ENCODE peak calls at places on chromosomes 6 and 20, in nine cellular contexts. One of them, this sample, is unnamed.
A peak's percentile ranks its signal among the peaks of the same experiment; 100 is the strongest.

GRCh38 chr20:19633985-19634384 is 124.1 kb upstream of the RIN2 start:
- DNase-seq in fibroblast of mammary gland: no peak
- DNase-seq in astrocyte: peak; percentile 18
- DNase-seq in AG04450: no peak
- DNase-seq in pancreas: no peak
- DNase-seq in lower lobe of right lung: no peak
- DNase-seq in thoracic aorta: no peak
- DNase-seq in astrocyte of the spinal cord: peak; percentile 8
- DNase-seq in sigmoid colon: no peak
- DNase-seq in this sample: no peak

GRCh38 chr6:25608562-25609174 is 43.3 kb upstream of the SCGN start:
- DNase-seq in astrocyte: no peak
- DNase-seq in lower lobe of right lung: no peak
- DNase-seq in sigmoid colon: no peak
- DNase-seq in thoracic aorta: no peak
- DNase-seq in pancreas: no peak
- DNase-seq in astrocyte of the spinal cord: no peak
- DNase-seq in AG04450: no peak
- DNase-seq in fibroblast of mammary gland: no peak
- DNase-seq in this sample: no peak

GRCh38 chr6:166997768-166998255 is 1.4 kb upstream of the CEP43 start:
- DNase-seq in thoracic aorta: no peak
- DNase-seq in sigmoid colon: peak; percentile 68
- DNase-seq in astrocyte of the spinal cord: peak; percentile 69
- DNase-seq in astrocyte: peak; percentile 60
- DNase-seq in lower lobe of right lung: peak; percentile 79
- DNase-seq in fibroblast of mammary gland: peak; percentile 75
- DNase-seq in pancreas: peak; percentile 75
- DNase-seq in AG04450: peak; percentile 16
- DNase-seq in this sample: peak; percentile 77

GRCh38 chr20:63196756-63197470 is 19.0 kb downstream of the YTHDF1 start:
- DNase-seq in lower lobe of right lung: no peak
- DNase-seq in astrocyte: no peak
- DNase-seq in thoracic aorta: no peak
- DNase-seq in fibroblast of mammary gland: no peak
- DNase-seq in astrocyte of the spinal cord: no peak
- DNase-seq in sigmoid colon: no peak
- DNase-seq in AG04450: no peak
- DNase-seq in pancreas: no peak
- DNase-seq in this sample: no peak

GRCh38 chr20:46715292-46715756 is 5.9 kb downstream of the SLC2A10 start:
- DNase-seq in sigmoid colon: peak; percentile 82
- DNase-seq in astrocyte of the spinal cord: no peak
- DNase-seq in astrocyte: peak; percentile 57
- DNase-seq in fibroblast of mammary gland: peak; percentile 88
- DNase-seq in thoracic aorta: no peak
- DNase-seq in AG04450: peak; percentile 49
- DNase-seq in lower lobe of right lung: no peak
- DNase-seq in pancreas: no peak
- DNase-seq in this sample: peak; percentile 85

GRCh38 chr20:19382371-19382770 is 169.9 kb downstream of the SLC24A3 start:
- DNase-seq in fibroblast of mammary gland: no peak
- DNase-seq in lower lobe of right lung: no peak
- DNase-seq in astrocyte: no peak
- DNase-seq in thoracic aorta: no peak
- DNase-seq in pancreas: no peak
- DNase-seq in astrocyte of the spinal cord: no peak
- DNase-seq in sigmoid colon: no peak
- DNase-seq in AG04450: no peak
- DNase-seq in this sample: no peak

GRCh38 chr20:56778765-56779195 is 149.7 kb downstream of the TFAP2C start:
- DNase-seq in pancreas: no peak
- DNase-seq in sigmoid colon: no peak
- DNase-seq in astrocyte: peak; percentile 38
- DNase-seq in lower lobe of right lung: no peak
- DNase-seq in astrocyte of the spinal cord: peak; percentile 51
- DNase-seq in AG04450: no peak
- DNase-seq in fibroblast of mammary gland: peak; percentile 30
- DNase-seq in thoracic aorta: no peak
- DNase-seq in this sample: peak; percentile 8

GRCh38 chr6:132063738-132064137 is 112.6 kb upstream of the CCN2 start:
- DNase-seq in thoracic aorta: peak; percentile 17
- DNase-seq in sigmoid colon: no peak
- DNase-seq in astrocyte of the spinal cord: peak; percentile 88
- DNase-seq in astrocyte: peak; percentile 93
- DNase-seq in AG04450: peak; percentile 47
- DNase-seq in fibroblast of mammary gland: peak; percentile 91
- DNase-seq in pancreas: no peak
- DNase-seq in lower lobe of right lung: no peak
- DNase-seq in this sample: peak; percentile 97

GRCh38 chr6:143234686-143235085 is 174.0 kb downstream of the AIG1 start:
- DNase-seq in AG04450: no peak
- DNase-seq in lower lobe of right lung: no peak
- DNase-seq in astrocyte: no peak
- DNase-seq in fibroblast of mammary gland: peak; percentile 43
- DNase-seq in thoracic aorta: no peak
- DNase-seq in pancreas: no peak
- DNase-seq in astrocyte of the spinal cord: no peak
- DNase-seq in sigmoid colon: no peak
- DNase-seq in this sample: peak; percentile 15

GRCh38 chr6:50952092-50952932 is 133.6 kb downstream of the TFAP2B start:
- DNase-seq in astrocyte: no peak
- DNase-seq in lower lobe of right lung: no peak
- DNase-seq in astrocyte of the spinal cord: no peak
- DNase-seq in pancreas: no peak
- DNase-seq in fibroblast of mammary gland: peak; percentile 1
- DNase-seq in thoracic aorta: no peak
- DNase-seq in sigmoid colon: no peak
- DNase-seq in AG04450: no peak
- DNase-seq in this sample: no peak

GRCh38 chr20:45456632-45457031 is 12.9 kb upstream of the WFDC2 start:
- DNase-seq in astrocyte: no peak
- DNase-seq in sigmoid colon: no peak
- DNase-seq in thoracic aorta: no peak
- DNase-seq in lower lobe of right lung: peak; percentile 58
- DNase-seq in pancreas: no peak
- DNase-seq in AG04450: no peak
- DNase-seq in astrocyte of the spinal cord: no peak
- DNase-seq in fibroblast of mammary gland: peak; percentile 13
- DNase-seq in this sample: peak; percentile 30

GRCh38 chr6:56938634-56939294 is 16.1 kb upstream of the BEND6 start:
- DNase-seq in thoracic aorta: peak; percentile 29
- DNase-seq in sigmoid colon: no peak
- DNase-seq in fibroblast of mammary gland: peak; percentile 100
- DNase-seq in pancreas: no peak
- DNase-seq in astrocyte: peak; percentile 100
- DNase-seq in AG04450: peak; percentile 88
- DNase-seq in lower lobe of right lung: no peak
- DNase-seq in astrocyte of the spinal cord: peak; percentile 99
- DNase-seq in this sample: peak; percentile 100

GRCh38 chr20:36644032-36644712 is 1.8 kb downstream of the SLA2 start:
- DNase-seq in AG04450: no peak
- DNase-seq in sigmoid colon: no peak
- DNase-seq in astrocyte: no peak
- DNase-seq in lower lobe of right lung: no peak
- DNase-seq in fibroblast of mammary gland: no peak
- DNase-seq in astrocyte of the spinal cord: no peak
- DNase-seq in thoracic aorta: no peak
- DNase-seq in pancreas: no peak
- DNase-seq in this sample: no peak

GRCh38 chr6:68026483-68026882 is 608.6 kb upstream of the ADGRB3 start:
- DNase-seq in pancreas: no peak
- DNase-seq in astrocyte of the spinal cord: no peak
- DNase-seq in AG04450: no peak
- DNase-seq in thoracic aorta: no peak
- DNase-seq in sigmoid colon: no peak
- DNase-seq in fibroblast of mammary gland: no peak
- DNase-seq in astrocyte: no peak
- DNase-seq in lower lobe of right lung: no peak
- DNase-seq in this sample: no peak

GRCh38 chr6:68025764-68026163 is 609.3 kb upstream of the ADGRB3 start:
- DNase-seq in AG04450: no peak
- DNase-seq in astrocyte of the spinal cord: no peak
- DNase-seq in thoracic aorta: no peak
- DNase-seq in lower lobe of right lung: no peak
- DNase-seq in sigmoid colon: no peak
- DNase-seq in fibroblast of mammary gland: no peak
- DNase-seq in astrocyte: no peak
- DNase-seq in pancreas: no peak
- DNase-seq in this sample: no peak

GRCh38 chr6:68024570-68025269 is 610.4 kb upstream of the ADGRB3 start:
- DNase-seq in AG04450: no peak
- DNase-seq in pancreas: no peak
- DNase-seq in sigmoid colon: no peak
- DNase-seq in lower lobe of right lung: no peak
- DNase-seq in fibroblast of mammary gland: no peak
- DNase-seq in thoracic aorta: no peak
- DNase-seq in astrocyte of the spinal cord: no peak
- DNase-seq in astrocyte: no peak
- DNase-seq in this sample: no peak
- TF ChIP-seq CTCF in AG04450: no peak
- TF ChIP-seq CTCF in pancreas: no peak
- TF ChIP-seq CTCF in sigmoid colon: no peak
- TF ChIP-seq CTCF in lower lobe of right lung: no peak
- TF ChIP-seq CTCF in fibroblast of mammary gland: no peak
- TF ChIP-seq CTCF in thoracic aorta: no peak
- TF ChIP-seq CTCF in astrocyte of the spinal cord: no peak
- TF ChIP-seq CTCF in astrocyte: no peak
- TF ChIP-seq CTCF in this sample: no peak

DNA sequence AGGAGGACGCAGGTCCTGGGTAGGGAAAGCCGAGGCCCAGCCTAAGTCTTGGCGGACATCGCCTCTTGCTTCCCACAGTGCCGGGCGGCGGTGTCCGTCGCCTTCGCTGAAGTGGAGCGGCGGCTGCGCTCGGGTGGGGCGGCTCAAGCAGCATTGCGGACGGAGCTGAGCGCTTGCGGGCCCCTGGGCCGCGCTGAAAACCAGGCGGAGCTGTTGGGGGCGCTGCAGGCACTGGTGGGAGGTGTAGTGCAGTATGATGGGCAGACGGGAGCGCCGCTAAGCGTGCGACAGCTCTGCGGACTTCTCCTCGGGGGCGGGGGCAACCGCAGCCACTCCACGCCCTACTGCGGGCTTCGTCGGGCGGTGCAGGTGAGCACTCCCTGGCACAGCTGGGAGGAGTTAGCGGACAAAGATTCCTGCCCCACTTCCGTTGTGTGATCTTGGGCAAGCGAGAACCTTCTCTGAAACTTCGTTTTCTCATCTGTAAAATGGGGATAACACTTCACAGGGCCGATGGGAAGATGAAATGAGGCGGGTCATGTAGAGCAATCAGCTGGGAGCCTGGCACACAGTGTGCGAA is 4.3 kb downstream of the PRSS16 start:
- DNase-seq in fibroblast of mammary gland: peak; percentile 64
- DNase-seq in thoracic aorta: no peak
- DNase-seq in sigmoid colon: no peak
- DNase-seq in lower lobe of right lung: peak; percentile 90
- DNase-seq in astrocyte: peak; percentile 52
- DNase-seq in pancreas: peak; percentile 88
- DNase-seq in astrocyte of the spinal cord: peak; percentile 37
- DNase-seq in AG04450: no peak
- DNase-seq in this sample: peak; percentile 52
- H3K4me3 ChIP-seq in fibroblast of mammary gland: peak overlapping the region; percentile 62
- H3K4me3 ChIP-seq in thoracic aorta: peak overlapping the region; percentile 71
- H3K4me3 ChIP-seq in sigmoid colon: peak overlapping the region; percentile 43
- H3K4me3 ChIP-seq in lower lobe of right lung: peak overlapping the region; percentile 62
- H3K4me3 ChIP-seq in astrocyte: peak overlapping the region; percentile 28
- H3K4me3 ChIP-seq in pancreas: peak overlapping the region; percentile 61
- H3K4me3 ChIP-seq in astrocyte of the spinal cord: peak overlapping the region; percentile 47
- H3K4me3 ChIP-seq in AG04450: peak overlapping the region; percentile 56
- H3K4me3 ChIP-seq in this sample: peak overlapping the region; percentile 54

GRCh38 chr6:41371461-41371991 is 36.1 kb downstream of the NCR2 start:
- DNase-seq in sigmoid colon: peak; percentile 76
- DNase-seq in astrocyte of the spinal cord: peak; percentile 49
- DNase-seq in AG04450: peak; percentile 6
- DNase-seq in astrocyte: peak; percentile 52
- DNase-seq in thoracic aorta: no peak
- DNase-seq in fibroblast of mammary gland: peak; percentile 20
- DNase-seq in lower lobe of right lung: no peak
- DNase-seq in pancreas: peak; percentile 68
- DNase-seq in this sample: peak; percentile 58
- TF ChIP-seq CTCF in sigmoid colon: peak; percentile 28
- TF ChIP-seq CTCF in astrocyte of the spinal cord: peak; percentile 53
- TF ChIP-seq CTCF in AG04450: peak; percentile 46
- TF ChIP-seq CTCF in astrocyte: no peak
- TF ChIP-seq CTCF in thoracic aorta: peak; percentile 34
- TF ChIP-seq CTCF in fibroblast of mammary gland: peak; percentile 2
- TF ChIP-seq CTCF in lower lobe of right lung: peak; percentile 17
- TF ChIP-seq CTCF in pancreas: no peak
- TF ChIP-seq CTCF in this sample: peak; percentile 47

GRCh38 chr20:41599699-41600104 is 18.5 kb downstream of the CHD6 start:
- DNase-seq in thoracic aorta: no peak
- DNase-seq in sigmoid colon: no peak
- DNase-seq in fibroblast of mammary gland: no peak
- DNase-seq in astrocyte of the spinal cord: no peak
- DNase-seq in AG04450: no peak
- DNase-seq in astrocyte: no peak
- DNase-seq in pancreas: no peak
- DNase-seq in lower lobe of right lung: no peak
- DNase-seq in this sample: no peak

GRCh38 chr20:41600926-41601631 is 17.1 kb downstream of the CHD6 start:
- DNase-seq in astrocyte: no peak
- DNase-seq in astrocyte of the spinal cord: no peak
- DNase-seq in sigmoid colon: no peak
- DNase-seq in lower lobe of right lung: no peak
- DNase-seq in AG04450: no peak
- DNase-seq in thoracic aorta: no peak
- DNase-seq in pancreas: no peak
- DNase-seq in fibroblast of mammary gland: no peak
- DNase-seq in this sample: no peak

GRCh38 chr20:41604002-41604401 is 14.2 kb downstream of the CHD6 start:
- DNase-seq in AG04450: no peak
- DNase-seq in sigmoid colon: no peak
- DNase-seq in pancreas: no peak
- DNase-seq in astrocyte of the spinal cord: no peak
- DNase-seq in lower lobe of right lung: no peak
- DNase-seq in astrocyte: no peak
- DNase-seq in fibroblast of mammary gland: no peak
- DNase-seq in thoracic aorta: no peak
- DNase-seq in this sample: no peak

GRCh38 chr20:41598719-41599118 is 19.5 kb downstream of the CHD6 start:
- DNase-seq in thoracic aorta: no peak
- DNase-seq in AG04450: no peak
- DNase-seq in fibroblast of mammary gland: no peak
- DNase-seq in sigmoid colon: no peak
- DNase-seq in astrocyte of the spinal cord: no peak
- DNase-seq in astrocyte: no peak
- DNase-seq in pancreas: no peak
- DNase-seq in lower lobe of right lung: no peak
- DNase-seq in this sample: no peak

DNA sequence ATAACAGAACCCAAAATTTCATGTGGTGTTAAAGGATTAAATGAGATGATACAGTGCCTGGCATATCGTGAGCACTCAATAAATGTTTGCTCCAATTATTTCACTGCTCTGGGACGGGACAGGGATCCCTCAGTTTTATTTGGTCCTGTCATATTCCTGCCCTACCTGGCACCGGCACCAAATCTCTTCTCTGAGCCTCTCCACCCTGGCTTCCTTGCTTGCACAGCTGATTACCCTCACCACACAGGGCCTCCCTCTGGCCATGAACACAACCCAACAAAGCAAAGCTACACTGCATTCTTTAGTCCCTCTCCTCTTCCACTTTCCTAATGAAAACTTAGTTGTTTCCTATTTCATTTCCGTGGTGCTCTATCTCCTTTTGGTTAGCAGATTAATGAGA is 16.4 kb downstream of the CHD6 start:
- DNase-seq in astrocyte: no peak
- DNase-seq in fibroblast of mammary gland: no peak
- DNase-seq in sigmoid colon: no peak
- DNase-seq in lower lobe of right lung: no peak
- DNase-seq in astrocyte of the spinal cord: no peak
- DNase-seq in AG04450: no peak
- DNase-seq in pancreas: no peak
- DNase-seq in thoracic aorta: no peak
- DNase-seq in this sample: no peak
- H3K4me3 ChIP-seq in astrocyte: no peak overlapping the region
- H3K4me3 ChIP-seq in fibroblast of mammary gland: no peak overlapping the region
- H3K4me3 ChIP-seq in sigmoid colon: no peak overlapping the region
- H3K4me3 ChIP-seq in lower lobe of right lung: no peak overlapping the region
- H3K4me3 ChIP-seq in astrocyte of the spinal cord: no peak overlapping the region
- H3K4me3 ChIP-seq in AG04450: no peak overlapping the region
- H3K4me3 ChIP-seq in pancreas: no peak overlapping the region
- H3K4me3 ChIP-seq in thoracic aorta: no peak overlapping the region
- H3K4me3 ChIP-seq in this sample: no peak overlapping the region

This sample was measured in cardiac fibroblast.